ENCODE peak calls at places on chromosomes 4 and X, in four cellular contexts. M, H, A and E are unnamed samples. For H3K9me3, the result is how much of the 10 kb centered on the place peaks cover.

GRCh38 chrX:123171781-123172180 is 12.3 kb upstream of the GRIA3 start:
- DNase-seq in H (no peak), M (peak), A (no peak), E (no peak)

GRCh38 chr4:155953151-155954117 is at the start of gene CTSO:
- DNase-seq in H (peak), M (peak), A (peak), E (peak)

GRCh38 chr4:141609243-141609642 is 27.1 kb upstream of the IL15 start:
- DNase-seq in A (peak), H (no peak), M (peak), E (peak)

GRCh38 chr4:25842229-25842840 is 20.5 kb downstream of the SEL1L3 start:
- DNase-seq in H (no peak), M (no peak), A (no peak), E (no peak)

GRCh38 chr4:128596115-128596514 is 213.4 kb upstream of the JADE1 start:
- DNase-seq in H (no peak), M (no peak), A (peak), E (no peak)

GRCh38 chr4:83213640-83214039 is 71.0 kb downstream of the COQ2 start:
- DNase-seq in M (no peak), H (no peak), A (no peak), E (no peak)

GRCh38 chrX:155998761-155999510 is 1.4 kb downstream of the IL9R start:
- DNase-seq in H (no peak), A (no peak), M (no peak), E (no peak)

GRCh38 chr4:123361195-123361861 is 35.3 kb upstream of the SPRY1 start:
- DNase-seq in M (peak), A (no peak), H (no peak), E (no peak)

GRCh38 chrX:68043713-68044438 is 389.4 kb downstream of the OPHN1 start:
- DNase-seq in M (no peak), A (no peak), H (no peak), E (no peak)

GRCh38 chrX:138756234-138756633 is 44.7 kb upstream of the FGF13 start:
- DNase-seq in H (peak), M (no peak), A (no peak), E (peak)

GRCh38 chrX:121333942-121334341 is 286.5 kb downstream of the GLUD2 start:
- DNase-seq in A (no peak), H (no peak), M (no peak), E (no peak)

GRCh38 chr4:127641524-127641923 is 8.8 kb downstream of the INTU start:
- DNase-seq in A (no peak), M (no peak), H (no peak), E (no peak)

GRCh38 chr4:39905656-39906055 is 72.1 kb downstream of the PDS5A start:
- DNase-seq in A (no peak), M (no peak), H (no peak), E (no peak)

GRCh38 chr4:66465111-66465510 is 794.8 kb upstream of the EPHA5 start:
- DNase-seq in A (no peak), H (no peak), M (no peak), E (no peak)

GRCh38 chr4:53818112-53818511 is 226.8 kb upstream of the LNX1 start:
- DNase-seq in M (no peak), H (no peak), A (no peak), E (no peak)

GRCh38 chr4:40152642-40153041 is 44.2 kb upstream of the RHOH start:
- DNase-seq in H (no peak), M (no peak), A (no peak), E (no peak)

GRCh38 chr4:122854860-122855259 is 28.2 kb downstream of the FGF2 start:
- DNase-seq in A (no peak), M (no peak), H (no peak), E (no peak)

GRCh38 chr4:128288689-128289106 is 1.1 kb upstream of the PGRMC2 start:
- DNase-seq in M (peak), H (no peak), A (no peak), E (no peak)

GRCh38 chr4:46992338-46992737 is 1.0 kb downstream of the GABRA4 start:
- DNase-seq in A (no peak), H (no peak), M (no peak), E (no peak)

GRCh38 chrX:118893923-118894322 is 70.3 kb downstream of the ZCCHC12 start:
- DNase-seq in A (no peak), H (no peak), M (no peak), E (no peak)

GRCh38 chrX:103404225-103405008 is 28.1 kb downstream of the BEX3 start:
- DNase-seq in M (peak), A (peak), H (peak), E (peak)

DNA sequence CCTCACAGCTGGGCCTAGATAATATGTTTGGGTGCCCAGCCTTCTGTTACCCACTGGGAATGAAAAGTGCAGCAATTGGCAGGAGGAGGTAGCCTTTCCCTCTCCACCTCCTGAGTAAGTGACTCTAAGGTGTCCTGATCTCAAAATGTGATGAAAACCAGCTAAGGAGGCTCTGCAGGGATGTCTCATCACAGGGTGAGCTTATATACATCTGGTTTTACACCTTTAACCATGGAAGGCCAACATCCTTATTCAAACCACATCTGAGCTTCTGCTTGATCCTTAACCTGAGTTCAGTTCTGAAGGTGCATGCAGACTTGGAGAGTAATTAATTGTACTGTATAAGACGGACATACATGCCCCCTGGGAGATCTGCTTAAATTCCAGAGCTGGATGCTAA is 53.7 kb downstream of the HOPX start:
- DNase-seq in H (no peak), M (no peak), A (no peak), E (no peak)
- H3K9me3 ChIP-seq in H (under half), M (under half), A (under half), E (under half)

GRCh38 chrX:24846551-24847170 is 152.9 kb downstream of the POLA1 start:
- DNase-seq in M (no peak), A (no peak), H (no peak), E (no peak)
- H3K9me3 ChIP-seq in M (under half), A (under half), H (under half), E (under half)

GRCh38 chr4:124839786-124840390 is 127.4 kb upstream of the ANKRD50 start:
- DNase-seq in H (no peak), A (no peak), M (no peak), E (no peak)
- H3K9me3 ChIP-seq in H (under half), A (under half), M (under half), E (under half)

GRCh38 chr4:145177511-145177905 is 2.9 kb downstream of the OTUD4 start:
- DNase-seq in M (no peak), A (no peak), H (no peak), E (no peak)
- H3K9me3 ChIP-seq in M (under half), A (under half), H (under half), E (under half)

GRCh38 chr4:107444-108429 is 16.6 kb upstream of the ZNF718 start:
- DNase-seq in H (no peak), M (no peak), A (no peak), E (no peak)

GRCh38 chr4:114151-114550 is 10.2 kb upstream of the ZNF718 start:
- DNase-seq in A (no peak), M (no peak), H (no peak), E (no peak)

GRCh38 chr4:112771-113170 is 11.5 kb upstream of the ZNF718 start:
- DNase-seq in M (no peak), H (no peak), A (no peak), E (no peak)

GRCh38 chr4:116499-116898 is 7.8 kb upstream of the ZNF718 start:
- DNase-seq in H (no peak), M (no peak), A (no peak), E (no peak)

GRCh38 chr4:113732-114131 is 10.6 kb upstream of the ZNF718 start:
- DNase-seq in A (no peak), H (no peak), M (no peak), E (no peak)
- H3K9me3 ChIP-seq in A (under half), H (under half), M (under half), E (under half)

DNA sequence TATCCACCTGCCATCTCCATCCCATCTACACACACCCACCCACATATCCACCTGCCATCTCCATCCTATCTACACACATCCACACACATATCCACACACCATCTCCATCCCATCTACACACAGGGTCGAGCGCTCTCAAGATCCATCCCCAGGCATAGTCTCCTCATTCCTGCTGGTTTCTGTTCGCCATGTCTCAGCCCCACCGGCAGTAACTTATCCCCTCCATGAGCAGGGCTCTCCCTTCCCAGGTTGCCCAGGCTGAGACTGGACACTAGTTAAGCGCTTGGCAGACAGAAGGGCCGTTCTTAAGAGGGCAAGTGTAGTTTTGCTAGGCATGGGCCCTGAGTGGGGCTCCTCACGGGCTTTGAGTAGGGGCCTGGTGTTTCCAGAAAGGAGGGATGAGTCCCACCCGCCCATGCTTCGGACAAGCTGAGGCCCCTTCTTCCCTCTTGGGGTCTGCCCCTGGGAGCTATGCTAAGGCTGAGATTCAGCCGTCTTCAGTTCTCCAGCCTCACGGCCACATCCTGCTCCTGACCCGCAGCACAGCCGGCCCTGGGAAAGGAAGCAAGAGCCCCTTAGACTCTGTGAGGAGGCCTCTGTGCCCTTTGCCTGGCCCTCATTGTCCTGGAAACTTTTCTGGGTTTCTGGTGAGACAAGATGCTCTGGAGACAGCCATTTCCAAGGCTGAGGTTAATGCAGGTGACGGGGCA is 20.4 kb downstream of the TMEM271 start:
- DNase-seq in M (no peak), A (no peak), H (no peak), E (no peak)
- H3K9me3 ChIP-seq in M (under half), A (under half), H (under half), E (under half)

GRCh38 chr4:95693594-95693993 is 144.8 kb upstream of the UNC5C start:
- DNase-seq in A (no peak), H (no peak), M (peak), E (no peak)

DNA sequence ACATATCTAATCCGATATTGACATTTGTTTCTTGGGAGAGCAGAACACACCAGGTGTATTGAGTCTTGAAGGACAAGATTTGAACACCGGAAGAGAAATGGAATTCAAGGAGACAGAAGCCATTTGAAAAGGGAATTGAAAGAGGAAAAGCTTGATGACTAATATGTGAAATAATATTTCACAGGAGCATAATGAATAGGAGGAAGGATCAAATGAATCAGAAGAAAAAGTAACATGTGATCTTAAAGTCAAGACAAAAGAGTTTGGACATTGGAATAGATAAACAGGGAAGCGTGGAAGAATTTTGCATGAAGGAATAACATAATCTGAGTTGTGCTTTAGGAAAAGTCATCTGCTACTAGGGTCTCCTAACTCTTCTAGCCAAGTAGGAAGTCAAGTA is 145.5 kb upstream of the PDHA2 start:
- DNase-seq in A (no peak), H (no peak), M (peak), E (no peak)
- H3K9me3 ChIP-seq in A (under half), H (under half), M (under half), E (under half)

GRCh38 chr4:21726255-21726815 is 222.2 kb downstream of the KCNIP4 start:
- DNase-seq in M (peak), H (no peak), A (no peak), E (no peak)
- H3K9me3 ChIP-seq in M (under half), H (under half), A (under half), E (under half)